ENCODE peak calls at places on chromosomes 6 and 20, in four cellular contexts. G is CD4-positive, alpha-beta T cell; O is endothelial cell of umbilical vein; C is ovary. E is an unnamed sample.
A peak's percentile ranks its signal among the peaks of the same experiment; 100 is the strongest.

GRCh38 chr6:25026723-25027122 is 91.0 kb upstream of the RIPOR2 start:
- DNase-seq in C (no peak), G (no peak), O (no peak), E (no peak)

GRCh38 chr20:3472105-3472504 is 1.3 kb downstream of the ATRN start:
- DNase-seq in O (no peak), C (no peak), G (no peak), E (peak; percentile 93)

GRCh38 chr6:5020142-5020541 is 16.3 kb upstream of the RPP40 start:
- DNase-seq in C (no peak), G (no peak), O (no peak), E (no peak)

GRCh38 chr6:131317516-131317915 is 182.2 kb downstream of the AKAP7 start:
- DNase-seq in C (no peak), G (no peak), O (no peak), E (no peak)

GRCh38 chr6:73542882-73543281 is 22.1 kb upstream of the EEF1A1 start:
- DNase-seq in G (no peak), O (no peak), C (no peak), E (no peak)

GRCh38 chr6:108847738-108848115 is 495 bp upstream of the ARMC2 start:
- DNase-seq in G (no peak), C (no peak), O (no peak), E (no peak)

GRCh38 chr6:25014806-25015560 is 79.2 kb upstream of the RIPOR2 start:
- DNase-seq in G (peak; percentile 43), O (peak; percentile 71), C (no peak), E (no peak)

GRCh38 chr20:23231561-23232218 is 118.9 kb upstream of the NXT1 start:
- DNase-seq in C (no peak), G (no peak), O (peak; percentile 27), E (no peak)

GRCh38 chr6:146968041-146968760 is 236.0 kb upstream of the STXBP5 start:
- DNase-seq in G (no peak), C (no peak), O (peak; percentile 72), E (no peak)

GRCh38 chr6:44246663-44247337 is at the start of gene HSP90AB1:
- DNase-seq in C (peak; percentile 93), G (peak; percentile 95), O (peak; percentile 98), E (peak; percentile 98)

GRCh38 chr20:49814057-49814675 is 1.5 kb downstream of the SLC9A8 start:
- DNase-seq in G (no peak), O (no peak), C (no peak), E (no peak)

GRCh38 chr6:42136508-42137191 is 5.8 kb downstream of the C6orf132 start:
- DNase-seq in G (no peak), O (no peak), C (no peak), E (peak; percentile 96)

GRCh38 chr6:12538881-12539357 is 177.6 kb upstream of the PHACTR1 start:
- DNase-seq in G (no peak), O (peak; percentile 89), C (peak; percentile 18), E (peak; percentile 39)

GRCh38 chr6:155591741-155592140 is 136.1 kb upstream of the NOX3 start:
- DNase-seq in G (no peak), C (no peak), O (no peak), E (no peak)

GRCh38 chr6:155678361-155678760 is 222.7 kb upstream of the NOX3 start:
- DNase-seq in G (no peak), C (no peak), O (no peak), E (no peak)

GRCh38 chr6:162907876-162908481 is 180.2 kb downstream of the PACRG start:
- DNase-seq in C (no peak), O (peak; percentile 22), G (no peak), E (no peak)

GRCh38 chr20:33187491-33187890 is 19.5 kb downstream of the BPIFA2 start:
- DNase-seq in O (no peak), C (no peak), G (no peak), E (no peak)

GRCh38 chr20:59920944-59921343 is 12.5 kb downstream of the SYCP2 start:
- DNase-seq in G (no peak), C (no peak), O (no peak), E (no peak)

DNA sequence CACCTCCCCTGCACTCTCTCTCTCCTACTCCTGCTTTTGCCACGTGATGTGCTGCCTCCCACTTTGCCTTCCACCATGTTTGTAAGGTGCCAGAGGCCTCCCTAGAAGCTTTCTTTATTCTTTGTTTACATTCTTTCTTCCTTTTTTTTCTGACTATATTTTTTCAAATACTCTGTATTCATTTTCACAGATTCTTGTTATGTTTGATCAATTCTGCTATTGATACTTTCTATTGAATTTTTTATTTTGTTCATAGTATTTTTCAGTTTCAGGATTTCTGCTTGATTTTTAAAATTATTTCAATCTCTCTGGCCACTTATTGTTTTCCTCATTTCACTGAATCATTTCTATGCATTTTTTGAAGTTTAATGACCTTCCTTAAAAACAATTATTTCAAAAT is 801.8 kb downstream of the GRIK2 start:
- DNase-seq in C (no peak), G (no peak), O (no peak), E (no peak)
- H3K9me3 ChIP-seq in C (no peaks in the 10 kb centered on the region), G (peaks cover 17% of the 10 kb centered on the region), O (peaks cover 5% of the 10 kb centered on the region), E (peaks cover 5% of the 10 kb centered on the region)

DNA sequence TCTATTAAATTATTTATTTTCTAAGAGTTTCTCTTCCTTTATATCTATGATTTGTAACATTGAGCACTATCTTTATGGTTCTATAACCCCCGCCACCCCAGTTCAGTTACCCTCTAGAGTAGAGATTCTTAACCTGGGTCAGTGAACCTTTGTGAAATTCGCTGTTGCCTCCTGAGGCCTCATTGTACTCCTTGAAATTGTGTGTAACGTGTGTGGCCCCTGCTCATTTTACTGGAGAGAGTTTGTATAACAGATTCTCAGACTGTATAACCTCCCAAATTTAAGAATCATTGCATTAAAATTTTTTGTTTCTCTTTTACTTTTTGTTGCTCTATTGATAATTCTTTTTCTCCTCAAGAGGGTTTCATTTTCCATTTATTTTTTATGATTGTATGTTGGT is 65.3 kb downstream of the ADGRG6 start:
- DNase-seq in O (no peak), C (no peak), G (no peak), E (no peak)
- H3K27ac ChIP-seq in O (no peak overlapping the region), C (no peak overlapping the region), G (no peak overlapping the region), E (no peak overlapping the region)

DNA sequence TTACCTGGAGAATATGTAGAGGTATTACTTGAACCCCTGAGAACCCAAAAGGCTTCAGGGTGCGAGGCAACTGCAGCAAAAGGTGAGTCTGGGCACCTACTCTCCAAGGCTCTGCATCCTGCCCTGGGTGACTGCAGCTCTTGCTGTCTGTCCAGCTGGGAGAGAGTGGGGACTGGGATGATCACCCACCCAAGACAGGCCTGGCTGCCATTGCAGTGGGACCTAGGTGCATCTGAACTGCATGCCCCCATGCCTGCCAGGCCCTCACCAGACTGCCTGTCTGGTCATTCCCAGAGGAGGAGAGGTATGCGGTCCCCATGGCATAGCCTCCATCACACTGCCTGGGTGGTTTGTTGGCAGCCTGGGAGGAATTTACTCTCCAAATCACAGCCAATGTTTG is 563.9 kb downstream of the TFAP2A start:
- DNase-seq in O (no peak), G (no peak), C (no peak), E (no peak)
- H3K9me3 ChIP-seq in O (peaks cover 2% of the 10 kb centered on the region), G (peaks cover 34% of the 10 kb centered on the region), C (peaks cover 4% of the 10 kb centered on the region), E (no peaks in the 10 kb centered on the region)

DNA sequence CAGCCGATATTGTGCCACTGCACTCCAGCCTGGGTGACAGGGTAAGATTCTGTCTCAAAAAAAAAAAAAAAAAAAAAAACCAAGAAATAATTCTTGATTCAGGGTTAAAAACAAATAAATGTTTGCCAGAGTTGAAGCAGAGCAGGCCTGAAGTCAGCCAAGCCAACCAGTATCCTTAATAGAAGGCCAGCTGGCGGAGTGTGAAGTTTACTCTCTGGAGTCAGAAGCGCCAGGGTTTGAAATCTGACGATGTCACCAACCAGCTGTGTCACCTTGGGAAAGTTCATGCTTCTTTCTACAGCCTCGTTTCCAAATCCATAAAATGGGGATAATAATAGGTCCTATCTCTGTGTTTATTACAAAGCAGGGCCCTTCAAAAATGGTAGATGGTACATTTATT is 73.0 kb upstream of the ENPP5 start:
- DNase-seq in G (no peak), C (no peak), O (no peak), E (no peak)
- H3K27ac ChIP-seq in G (no peak overlapping the region), C (no peak overlapping the region), O (no peak overlapping the region), E (no peak overlapping the region)

DNA sequence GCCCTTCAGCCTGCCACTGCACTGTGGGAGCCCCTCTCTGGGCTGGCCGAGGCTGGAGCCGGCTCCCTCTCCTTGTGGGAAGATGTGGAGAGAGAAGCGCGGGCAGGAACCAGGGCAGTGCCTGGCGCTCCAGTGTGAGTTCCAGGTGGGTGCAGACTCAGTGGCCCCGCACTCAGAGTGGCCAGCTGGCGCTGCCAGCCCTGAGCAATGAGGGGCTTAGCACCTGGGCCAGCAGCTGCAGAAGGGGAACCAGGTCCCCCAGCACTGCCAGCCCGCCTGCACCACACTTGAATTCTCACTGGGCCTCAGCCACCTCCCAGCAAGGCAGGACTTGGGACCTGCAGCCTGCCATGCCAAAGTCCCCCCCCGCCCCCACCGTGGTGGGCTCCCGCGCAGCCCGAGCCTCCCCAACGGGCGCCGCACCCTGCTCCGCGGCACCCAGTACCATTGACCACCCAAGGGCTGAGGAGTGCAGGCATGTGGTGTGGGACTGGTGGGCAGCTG is 205.9 kb downstream of the CLVS2 start:
- DNase-seq in C (no peak), O (no peak), G (no peak), E (no peak)
- H3K9me3 ChIP-seq in C (no peaks in the 10 kb centered on the region), O (no peaks in the 10 kb centered on the region), G (no peaks in the 10 kb centered on the region), E (no peaks in the 10 kb centered on the region)